ENCODE peak calls at places on chromosomes 11 and 22, in five cellular contexts. One of them, this sample, is unnamed.

GRCh38 chr22:17917490-17917983 is 106.8 kb downstream of the MICAL3 start:
- DNase-seq in K562: peak; percentile 95
- DNase-seq in A549: no peak
- DNase-seq in GM12878: no peak
- DNase-seq in endothelial cell of umbilical vein: no peak
- DNase-seq in this sample: no peak

GRCh38 chr11:69209936-69210659 is 54.4 kb downstream of the SMIM38 start:
- DNase-seq in K562: peak; percentile 73
- DNase-seq in A549: no peak
- DNase-seq in GM12878: peak; percentile 23
- DNase-seq in endothelial cell of umbilical vein: no peak
- DNase-seq in this sample: peak; percentile 79

GRCh38 chr11:416051-416756 is 1.4 kb upstream of the SIGIRR start:
- DNase-seq in K562: no peak
- DNase-seq in A549: no peak
- DNase-seq in GM12878: no peak
- DNase-seq in endothelial cell of umbilical vein: no peak
- DNase-seq in this sample: peak; percentile 61

GRCh38 chr22:44165286-44165874 is 15.3 kb upstream of the PARVG start:
- DNase-seq in K562: no peak
- DNase-seq in A549: no peak
- DNase-seq in GM12878: no peak
- DNase-seq in endothelial cell of umbilical vein: no peak
- DNase-seq in this sample: no peak

GRCh38 chr11:126359431-126360048 is 4.1 kb downstream of the ST3GAL4 start:
- DNase-seq in K562: no peak
- DNase-seq in A549: no peak
- DNase-seq in GM12878: no peak
- DNase-seq in endothelial cell of umbilical vein: no peak
- DNase-seq in this sample: peak; percentile 38

GRCh38 chr11:65159005-65159404 is 11.0 kb upstream of the SPDYC start:
- DNase-seq in K562: no peak
- DNase-seq in A549: no peak
- DNase-seq in GM12878: peak; percentile 61
- DNase-seq in endothelial cell of umbilical vein: no peak
- DNase-seq in this sample: no peak

GRCh38 chr22:34111210-34111824 is 191.0 kb upstream of the LARGE1 start:
- DNase-seq in K562: peak; percentile 7
- DNase-seq in A549: peak; percentile 13
- DNase-seq in GM12878: no peak
- DNase-seq in endothelial cell of umbilical vein: no peak
- DNase-seq in this sample: peak; percentile 43

GRCh38 chr11:116232364-116232801 is 540.4 kb downstream of the BUD13 start:
- DNase-seq in K562: no peak
- DNase-seq in A549: no peak
- DNase-seq in GM12878: no peak
- DNase-seq in endothelial cell of umbilical vein: no peak
- DNase-seq in this sample: no peak

GRCh38 chr11:29272019-29272654 is 744.7 kb downstream of the KCNA4 start:
- DNase-seq in K562: no peak
- DNase-seq in A549: peak; percentile 23
- DNase-seq in GM12878: no peak
- DNase-seq in endothelial cell of umbilical vein: peak; percentile 59
- DNase-seq in this sample: no peak

GRCh38 chr11:33742249-33742851 is 6.1 kb upstream of the CD59 start:
- DNase-seq in K562: no peak
- DNase-seq in A549: no peak
- DNase-seq in GM12878: no peak
- DNase-seq in endothelial cell of umbilical vein: peak; percentile 62
- DNase-seq in this sample: peak; percentile 39

GRCh38 chr11:69825941-69826340 is 6.7 kb upstream of the FGF3 start:
- DNase-seq in K562: no peak
- DNase-seq in A549: no peak
- DNase-seq in GM12878: no peak
- DNase-seq in endothelial cell of umbilical vein: no peak
- DNase-seq in this sample: no peak

GRCh38 chr11:24391165-24391564 is 105.7 kb upstream of the LUZP2 start:
- DNase-seq in K562: no peak
- DNase-seq in A549: no peak
- DNase-seq in GM12878: no peak
- DNase-seq in endothelial cell of umbilical vein: no peak
- DNase-seq in this sample: peak; percentile 50

DNA sequence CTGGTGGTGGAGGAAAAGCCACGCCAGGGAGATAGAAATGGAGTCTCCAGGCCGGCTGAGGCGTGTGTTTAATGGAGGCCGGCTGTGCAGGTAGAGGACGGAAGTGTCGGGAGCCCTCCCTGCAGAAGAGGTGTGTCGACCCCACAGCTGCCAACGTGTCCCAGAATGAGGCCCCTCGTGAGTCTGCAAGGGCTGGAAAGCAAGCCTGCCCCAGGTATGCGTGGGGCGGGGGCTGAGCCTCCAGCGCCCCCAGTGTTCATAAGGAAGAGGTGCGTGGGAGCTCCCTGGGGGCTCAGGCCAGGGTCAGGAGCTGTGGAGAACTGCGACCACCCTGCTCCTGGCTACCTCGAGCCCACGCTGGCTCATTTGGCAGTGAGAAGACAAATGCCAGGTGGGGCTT is 38.0 kb upstream of the JAM3 start:
- DNase-seq in K562: peak; percentile 20
- DNase-seq in A549: no peak
- DNase-seq in GM12878: no peak
- DNase-seq in endothelial cell of umbilical vein: no peak
- DNase-seq in this sample: no peak
- TF ChIP-seq CTCF in K562: peak; percentile 50
- TF ChIP-seq CTCF in A549: no peak
- TF ChIP-seq CTCF in GM12878: peak; percentile 13
- TF ChIP-seq CTCF in endothelial cell of umbilical vein: peak; percentile 48
- TF ChIP-seq CTCF in this sample: peak; percentile 37

DNA sequence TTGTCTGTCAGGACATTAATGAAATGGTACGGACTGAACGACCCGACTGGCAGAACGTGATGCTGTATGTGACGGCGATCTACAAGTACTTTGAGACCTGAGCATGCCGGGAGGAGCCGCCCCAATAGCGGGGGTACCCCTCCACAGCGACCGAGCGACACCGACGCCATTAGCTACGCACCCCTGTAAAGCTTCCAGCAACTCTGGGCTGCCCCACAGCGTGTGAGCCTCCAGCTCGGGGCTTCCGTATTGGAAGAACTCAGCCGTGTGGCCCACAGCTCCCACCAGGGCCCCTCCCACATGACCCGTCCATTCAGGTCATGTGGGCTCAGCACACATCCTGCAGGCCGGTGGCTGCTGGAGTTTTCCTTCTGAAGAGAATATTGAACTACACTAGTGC is 12.9 kb upstream of the ADORA2A start:
- DNase-seq in K562: no peak
- DNase-seq in A549: no peak
- DNase-seq in GM12878: no peak
- DNase-seq in endothelial cell of umbilical vein: no peak
- DNase-seq in this sample: no peak
- TF ChIP-seq MYC in K562: no peak
- TF ChIP-seq MYC in A549: no peak
- TF ChIP-seq MYC in GM12878: no peak
- TF ChIP-seq MYC in endothelial cell of umbilical vein: no peak
- TF ChIP-seq MYC in this sample: no peak

GRCh38 chr11:82631722-82632630 is 101.7 kb downstream of the FAM181B start:
- DNase-seq in K562: no peak
- DNase-seq in A549: no peak
- DNase-seq in GM12878: peak; percentile 27
- DNase-seq in endothelial cell of umbilical vein: no peak
- DNase-seq in this sample: no peak
- TF ChIP-seq MAX in K562: no peak
- TF ChIP-seq MAX in A549: no peak
- TF ChIP-seq MAX in GM12878: no peak
- TF ChIP-seq MAX in endothelial cell of umbilical vein: no peak
- TF ChIP-seq MAX in this sample: no peak

GRCh38 chr11:81959341-81959740 is 774.3 kb downstream of the FAM181B start:
- DNase-seq in K562: no peak
- DNase-seq in A549: no peak
- DNase-seq in GM12878: no peak
- DNase-seq in endothelial cell of umbilical vein: no peak
- DNase-seq in this sample: no peak

GRCh38 chr11:81967242-81967641 is 766.4 kb downstream of the FAM181B start:
- DNase-seq in K562: no peak
- DNase-seq in A549: no peak
- DNase-seq in GM12878: no peak
- DNase-seq in endothelial cell of umbilical vein: no peak
- DNase-seq in this sample: no peak

GRCh38 chr11:81966340-81966739 is 767.3 kb downstream of the FAM181B start:
- DNase-seq in K562: no peak
- DNase-seq in A549: no peak
- DNase-seq in GM12878: no peak
- DNase-seq in endothelial cell of umbilical vein: no peak
- DNase-seq in this sample: no peak

DNA sequence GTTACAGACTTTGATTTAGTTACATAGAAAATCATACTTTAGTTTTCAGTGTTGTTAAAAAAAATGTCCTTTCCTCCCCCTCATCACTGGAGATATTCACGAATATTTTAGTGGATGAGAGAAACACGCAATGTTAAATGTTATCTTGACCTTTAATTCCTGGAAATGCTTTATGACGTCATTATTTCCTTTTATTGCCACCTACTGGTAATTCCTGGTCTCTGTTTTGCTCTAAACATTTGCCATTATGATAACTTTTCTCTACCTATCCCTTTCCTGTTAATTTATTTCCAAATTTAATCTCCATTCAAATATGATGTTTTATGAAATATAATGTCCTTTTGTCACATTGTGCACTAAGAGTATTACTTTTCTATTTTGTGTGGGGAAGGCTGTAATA is 770.6 kb downstream of the FAM181B start:
- DNase-seq in K562: no peak
- DNase-seq in A549: no peak
- DNase-seq in GM12878: no peak
- DNase-seq in endothelial cell of umbilical vein: peak; percentile 1
- DNase-seq in this sample: peak; percentile 22
- TF ChIP-seq CTCF in K562: no peak
- TF ChIP-seq CTCF in A549: no peak
- TF ChIP-seq CTCF in GM12878: peak; percentile 30
- TF ChIP-seq CTCF in endothelial cell of umbilical vein: no peak
- TF ChIP-seq CTCF in this sample: peak; percentile 36

DNA sequence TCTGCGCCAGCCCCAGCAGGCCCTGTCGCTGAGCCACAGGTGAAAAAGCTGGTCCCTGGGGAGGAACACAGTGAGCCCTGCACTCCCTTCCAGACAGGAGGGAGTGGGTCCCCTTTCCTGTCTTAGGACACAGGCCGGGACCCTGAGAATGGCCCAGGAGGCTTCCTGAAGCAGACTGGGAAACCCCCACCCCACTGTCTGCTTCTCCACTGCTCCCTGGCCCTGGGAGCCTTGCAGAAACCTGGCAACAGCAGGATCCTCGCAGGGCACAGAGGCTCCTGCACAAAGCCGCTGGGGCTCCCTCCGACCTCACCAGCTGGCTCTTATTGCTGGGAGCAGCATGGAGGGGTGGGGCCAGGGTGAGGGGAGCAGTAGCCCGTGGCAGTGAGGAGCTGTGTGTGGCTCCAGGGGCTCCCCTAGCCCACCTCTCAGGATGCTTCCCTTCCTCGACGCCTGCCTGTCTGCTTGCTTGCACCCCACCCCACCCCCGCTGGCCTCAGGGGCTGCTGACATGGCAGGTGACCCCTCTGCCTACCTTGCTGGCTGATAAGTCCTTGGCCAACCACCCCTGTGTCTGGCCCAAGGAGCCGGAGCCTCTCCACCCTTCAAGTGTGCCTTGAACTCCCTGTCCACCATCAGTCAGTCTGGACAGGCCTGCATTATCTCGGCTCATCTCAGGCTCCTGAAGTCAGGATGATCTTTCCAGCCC is 72.1 kb upstream of the KCNQ1OT1 start:
- DNase-seq in K562: no peak
- DNase-seq in A549: no peak
- DNase-seq in GM12878: no peak
- DNase-seq in endothelial cell of umbilical vein: no peak
- DNase-seq in this sample: no peak
- TF ChIP-seq MYC in K562: no peak
- TF ChIP-seq MYC in A549: no peak
- TF ChIP-seq MYC in GM12878: no peak
- TF ChIP-seq MYC in endothelial cell of umbilical vein: no peak
- TF ChIP-seq MYC in this sample: no peak

DNA sequence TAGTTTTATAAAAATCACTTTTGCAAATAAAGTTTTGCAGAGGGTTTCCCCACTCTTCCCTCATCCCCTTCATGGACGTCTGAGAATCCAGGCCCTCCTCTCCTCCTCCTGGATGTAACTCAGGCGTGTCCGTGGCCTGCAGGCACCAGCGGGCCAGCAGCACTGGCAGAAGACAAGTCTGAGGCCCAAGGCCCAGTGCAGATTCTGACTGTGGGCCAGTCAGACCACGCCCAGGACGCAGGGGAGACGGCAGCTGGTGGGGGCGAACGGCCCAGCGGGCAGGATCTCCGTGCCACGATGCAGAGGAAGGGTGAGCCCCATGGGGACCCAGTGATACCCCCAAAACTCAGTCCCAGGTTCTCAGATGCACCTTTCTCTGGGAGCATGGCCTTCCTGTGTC is 14.3 kb downstream of the TUB start:
- DNase-seq in K562: no peak
- DNase-seq in A549: no peak
- DNase-seq in GM12878: no peak
- DNase-seq in endothelial cell of umbilical vein: no peak
- DNase-seq in this sample: no peak
- TF ChIP-seq MAX in K562: no peak
- TF ChIP-seq MAX in A549: no peak
- TF ChIP-seq MAX in GM12878: no peak
- TF ChIP-seq MAX in endothelial cell of umbilical vein: no peak
- TF ChIP-seq MAX in this sample: no peak

GRCh38 chr11:82174610-82175009 is 559.1 kb downstream of the FAM181B start:
- DNase-seq in K562: peak; percentile 0
- DNase-seq in A549: no peak
- DNase-seq in GM12878: no peak
- DNase-seq in endothelial cell of umbilical vein: no peak
- DNase-seq in this sample: peak; percentile 11
- TF ChIP-seq CTCF in K562: no peak
- TF ChIP-seq CTCF in A549: no peak
- TF ChIP-seq CTCF in GM12878: no peak
- TF ChIP-seq CTCF in endothelial cell of umbilical vein: no peak
- TF ChIP-seq CTCF in this sample: peak; percentile 49